ENCODE peak calls at places on chromosomes 4 and X, in five cellular contexts. Q, C, H, M and W are unnamed samples.

GRCh38 chr4:109009909-109010308 is 247.1 kb upstream of the ETNPPL start:
- DNase-seq in Q (no peak), M (no peak), H (no peak), C (no peak), W (peak; percentile 40)

GRCh38 chrX:132677233-132677716 is 188.4 kb upstream of the MBNL3 start:
- DNase-seq in M (no peak), Q (no peak), C (no peak), H (no peak), W (no peak)

GRCh38 chrX:17738002-17738713 is 865 bp downstream of the SCML1 start:
- DNase-seq in Q (peak; percentile 34), C (peak; percentile 37), M (peak; percentile 39), H (peak; percentile 58), W (no peak)

GRCh38 chrX:13334491-13334890 is 14.6 kb upstream of the ATXN3L start:
- DNase-seq in Q (no peak), C (no peak), H (no peak), M (no peak), W (no peak)

GRCh38 chrX:131588995-131589394 is 45.1 kb downstream of the OR13H1 start:
- DNase-seq in M (no peak), C (no peak), H (no peak), Q (no peak), W (no peak)

GRCh38 chr4:1400191-1400805 is 5.9 kb downstream of the NKX1-1 start:
- DNase-seq in Q (no peak), H (no peak), M (no peak), C (no peak), W (no peak)

GRCh38 chr4:138981930-138982390 is 33.6 kb upstream of the NOCT start:
- DNase-seq in C (peak; percentile 1), H (no peak), Q (no peak), M (no peak), W (peak; percentile 20)

GRCh38 chrX:115491766-115492165 is 69.2 kb upstream of the PLS3 start:
- DNase-seq in M (no peak), Q (no peak), H (no peak), C (no peak), W (no peak)

GRCh38 chr4:98516042-98516440 is 142.4 kb downstream of the TSPAN5 start:
- DNase-seq in Q (no peak), M (no peak), C (no peak), H (no peak), W (no peak)

GRCh38 chr4:39514888-39515401 is 12.3 kb downstream of the UGDH start:
- DNase-seq in H (no peak), Q (no peak), C (no peak), M (no peak), W (no peak)

GRCh38 chr4:152257601-152258066 is 278.3 kb downstream of the FBXW7 start:
- DNase-seq in C (no peak), M (no peak), H (no peak), Q (no peak), W (no peak)

GRCh38 chr4:77269505-77269904 is 112.5 kb downstream of the CCNG2 start:
- DNase-seq in Q (no peak), M (no peak), H (no peak), C (no peak), W (no peak)

GRCh38 chr4:109313168-109314133 is 11.0 kb upstream of the COL25A1 start:
- DNase-seq in C (no peak), H (no peak), Q (no peak), M (no peak), W (no peak)

GRCh38 chr4:147693202-147693601 is 9.2 kb upstream of the PRMT9 start:
- DNase-seq in C (no peak), Q (no peak), H (no peak), M (no peak), W (no peak)

GRCh38 chr4:24820541-24820940 is 25.2 kb downstream of the SOD3 start:
- DNase-seq in Q (no peak), C (no peak), H (no peak), M (no peak), W (no peak)

GRCh38 chrX:97290199-97290598 is 406.5 kb downstream of the RPA4 start:
- DNase-seq in Q (no peak), M (no peak), H (no peak), C (no peak), W (no peak)

GRCh38 chr4:26937136-26937535 is 76.5 kb downstream of the STIM2 start:
- DNase-seq in Q (no peak), H (no peak), M (no peak), C (no peak), W (no peak)

GRCh38 chrX:129737921-129738320 is 858 bp upstream of the XPNPEP2 start:
- DNase-seq in Q (no peak), C (no peak), M (no peak), H (no peak), W (no peak)

GRCh38 chr4:2222838-2223237 is 19.1 kb downstream of the HAUS3 start:
- DNase-seq in Q (no peak), H (no peak), C (no peak), M (no peak), W (no peak)

GRCh38 chr4:6658635-6659075 is 18.2 kb downstream of the MRFAP1 start:
- DNase-seq in C (no peak), Q (peak; percentile 61), H (peak; percentile 63), M (peak; percentile 61), W (no peak)

GRCh38 chr4:71526626-71527406 is 188.0 kb downstream of the SLC4A4 start:
- DNase-seq in H (no peak), M (no peak), Q (no peak), C (no peak), W (no peak)

GRCh38 chrX:123993326-123993725 is 31.8 kb downstream of the STAG2 start:
- DNase-seq in H (no peak), Q (no peak), C (no peak), M (no peak), W (no peak)

GRCh38 chr4:73499996-73500765 is 18.6 kb downstream of the AFM start:
- DNase-seq in H (no peak), C (no peak), M (no peak), Q (no peak), W (no peak)

GRCh38 chr4:107035711-107036601 is at the start of gene DKK2:
- DNase-seq in Q (no peak), C (no peak), M (no peak), H (peak; percentile 62), W (no peak)

GRCh38 chrX:51420610-51421009 is 75.8 kb downstream of the NUDT11 start:
- DNase-seq in H (no peak), C (peak; percentile 6), Q (no peak), M (peak; percentile 3), W (no peak)

GRCh38 chr4:141570290-141570689 is 66.1 kb upstream of the IL15 start:
- DNase-seq in C (no peak), Q (no peak), M (no peak), H (no peak), W (no peak)

GRCh38 chr4:41106694-41107419 is 107.5 kb downstream of the APBB2 start:
- DNase-seq in C (no peak), H (no peak), Q (no peak), M (no peak), W (no peak)

GRCh38 chr4:153465922-153466636 is at the start of gene TMEM131L:
- DNase-seq in Q (peak; percentile 71), C (peak; percentile 64), M (peak; percentile 68), H (peak; percentile 85), W (no peak)

GRCh38 chrX:40099046-40099968 is 1.5 kb upstream of the BCOR start:
- DNase-seq in M (peak; percentile 57), Q (peak; percentile 38), C (peak; percentile 62), H (peak; percentile 61), W (no peak)